ENCODE peak calls at places on chromosome 19, in four cellular contexts. H is neural crest cell, W is activated T-cell treated with anti-CD3 and anti-CD28 coated beads for 1 hour, Y is RWPE1. E is an unnamed sample.

GRCh38 chr19:38057954-38058690 is 151.1 kb downstream of the SIPA1L3 start:
- DNase-seq in H (no peak), W (no peak), Y (no peak), E (no peak)

GRCh38 chr19:33214621-33215020 is 11.0 kb downstream of the SLC7A10 start:
- DNase-seq in H (peak), W (no peak), Y (no peak), E (no peak)

GRCh38 chr19:3210347-3211017 is 14.0 kb upstream of the CELF5 start:
- DNase-seq in H (peak), W (peak), Y (peak), E (no peak)

GRCh38 chr19:47321582-47321981 is 10.4 kb upstream of the C5AR2 start:
- DNase-seq in H (no peak), W (no peak), Y (no peak), E (no peak)

GRCh38 chr19:55132453-55133129 is 15.2 kb upstream of the PPP1R12C start:
- DNase-seq in H (no peak), W (no peak), Y (no peak), E (no peak)

GRCh38 chr19:42634409-42635232 is 39.9 kb upstream of the CEACAM8 start:
- DNase-seq in H (no peak), W (no peak), Y (peak), E (peak)

GRCh38 chr19:35224681-35225604 is 3.6 kb downstream of the FAM187B start:
- DNase-seq in H (no peak), W (no peak), Y (no peak), E (no peak)

GRCh38 chr19:19444694-19445155 is 39.2 kb downstream of the GATAD2A start:
- DNase-seq in H (no peak), W (no peak), Y (no peak), E (peak)

GRCh38 chr19:44846455-44847143 is 502 bp downstream of the NECTIN2 start:
- DNase-seq in H (peak), W (no peak), Y (peak), E (no peak)

GRCh38 chr19:55640577-55641375 is at the start of gene ZNF580:
- DNase-seq in H (peak), W (no peak), Y (peak), E (peak)

GRCh38 chr19:27522223-27522622 is 1690.7 kb downstream of the UQCRFS1 start:
- DNase-seq in H (no peak), W (no peak), Y (no peak), E (no peak)

GRCh38 chr19:35408284-35409171 is 37.7 kb downstream of the GPR42 start:
- DNase-seq in H (no peak), W (no peak), Y (no peak), E (no peak)

E was measured in NCI-H226.